ENCODE peak calls at places on chromosome 14, in six cellular contexts. X, C, Y, O, S and G are unnamed samples.

GRCh38 chr14:52926994-52927393 is 23.9 kb downstream of the FERMT2 start:
- DNase-seq in X (no peak), C (peak), Y (no peak), O (no peak), S (peak), G (peak)

GRCh38 chr14:23008836-23009235 is 1.1 kb downstream of the C14orf93 start:
- DNase-seq in X (no peak), C (no peak), Y (no peak), O (no peak), S (peak), G (peak)

GRCh38 chr14:67532998-67533753 is at the start of gene PLEKHH1:
- DNase-seq in X (peak), C (peak), Y (peak), O (peak), S (peak), G (peak)

GRCh38 chr14:91417983-91418386 is 365 bp upstream of the CCDC88C start:
- DNase-seq in X (no peak), C (peak), Y (peak), O (no peak), S (no peak), G (no peak)

GRCh38 chr14:92603309-92604257 is 90.0 kb downstream of the RIN3 start:
- DNase-seq in X (no peak), C (peak), Y (peak), O (peak), S (peak), G (peak)

GRCh38 chr14:91084516-91084915 is 24.1 kb upstream of the RPS6KA5 start:
- DNase-seq in X (no peak), C (no peak), Y (no peak), O (no peak), S (no peak), G (no peak)

GRCh38 chr14:31449136-31449535 is 8.2 kb downstream of the DTD2 start:
- DNase-seq in X (no peak), C (no peak), Y (no peak), O (no peak), S (no peak), G (no peak)

GRCh38 chr14:51643137-51643536 is 8.6 kb upstream of the FRMD6 start:
- DNase-seq in X (no peak), C (peak), Y (no peak), O (peak), S (no peak), G (peak)

GRCh38 chr14:93025055-93025454 is 90.7 kb downstream of the ITPK1 start:
- DNase-seq in X (no peak), C (no peak), Y (no peak), O (no peak), S (no peak), G (no peak)

GRCh38 chr14:101704140-101704539 is 57.4 kb upstream of the PPP2R5C start:
- DNase-seq in X (no peak), C (no peak), Y (peak), O (no peak), S (no peak), G (no peak)

GRCh38 chr14:94952097-94952496 is 182.2 kb upstream of the GSC start:
- DNase-seq in X (no peak), C (no peak), Y (no peak), O (no peak), S (no peak), G (no peak)

GRCh38 chr14:96631621-96632362 is 129.6 kb downstream of the PAPOLA start:
- DNase-seq in X (peak), C (no peak), Y (no peak), O (no peak), S (no peak), G (no peak)

GRCh38 chr14:63248211-63248610 is 44.0 kb downstream of the RHOJ start:
- DNase-seq in X (no peak), C (no peak), Y (no peak), O (no peak), S (peak), G (peak)

GRCh38 chr14:67487937-67488893 is at the start of gene TMEM229B:
- DNase-seq in X (peak), C (no peak), Y (peak), O (peak), S (no peak), G (no peak)

GRCh38 chr14:75254381-75254821 is 24.2 kb upstream of the FOS start:
- DNase-seq in X (no peak), C (peak), Y (no peak), O (no peak), S (no peak), G (no peak)

GRCh38 chr14:104218361-104219180 is 80.2 kb downstream of the KIF26A start:
- DNase-seq in X (no peak), C (no peak), Y (no peak), O (no peak), S (no peak), G (no peak)

GRCh38 chr14:65164825-65165135 is 62.5 kb upstream of the MAX start:
- DNase-seq in X (no peak), C (no peak), Y (no peak), O (no peak), S (no peak), G (no peak)

GRCh38 chr14:90398315-90398811 is 1.5 kb downstream of the CALM1 start:
- DNase-seq in X (peak), C (peak), Y (peak), O (peak), S (no peak), G (no peak)

GRCh38 chr14:24392327-24393098 is 6.3 kb upstream of the NYNRIN start:
- DNase-seq in X (no peak), C (peak), Y (no peak), O (peak), S (peak), G (peak)

GRCh38 chr14:73755434-73756014 is 41.3 kb upstream of the PNMA1 start:
- DNase-seq in X (no peak), C (peak), Y (no peak), O (no peak), S (no peak), G (no peak)

GRCh38 chr14:104925941-104926609 is 1.4 kb downstream of the PLD4 start:
- DNase-seq in X (no peak), C (no peak), Y (no peak), O (peak), S (no peak), G (peak)

GRCh38 chr14:24368215-24368561 is 204 bp downstream of the NFATC4 start:
- DNase-seq in X (no peak), C (no peak), Y (no peak), O (no peak), S (no peak), G (no peak)

GRCh38 chr14:89307409-89307808 is 109.6 kb downstream of the FOXN3 start:
- DNase-seq in X (no peak), C (no peak), Y (no peak), O (no peak), S (no peak), G (no peak)

GRCh38 chr14:102213984-102214658 is 74.4 kb downstream of the WDR20 start:
- DNase-seq in X (no peak), C (peak), Y (no peak), O (no peak), S (no peak), G (no peak)

GRCh38 chr14:35257809-35258208 is 34.4 kb upstream of the PSMA6 start:
- DNase-seq in X (no peak), C (no peak), Y (no peak), O (peak), S (peak), G (peak)

GRCh38 chr14:95218472-95219193 is 61.3 kb upstream of the DICER1 start:
- DNase-seq in X (no peak), C (no peak), Y (no peak), O (no peak), S (no peak), G (no peak)

GRCh38 chr14:24051789-24052655 is at the start of gene CARMIL3:
- DNase-seq in X (peak), C (peak), Y (peak), O (no peak), S (peak), G (peak)

GRCh38 chr14:64407329-64407728 is 19.2 kb downstream of the MTHFD1 start:
- DNase-seq in X (no peak), C (peak), Y (no peak), O (no peak), S (no peak), G (no peak)

GRCh38 chr14:48586099-48586498 is 910.7 kb upstream of the MDGA2 start:
- DNase-seq in X (no peak), C (no peak), Y (no peak), O (no peak), S (no peak), G (no peak)